ENCODE peak calls at places on chromosomes 6 and 20, in five cellular contexts. K, Y, C, L and S are unnamed samples.

GRCh38 chr6:62716719-62717118 is 430.7 kb upstream of the KHDRBS2 start:
- DNase-seq in K (no peak), L (no peak), C (no peak), Y (no peak), S (no peak)

GRCh38 chr6:34692280-34692679 is 4.3 kb downstream of the ILRUN start:
- DNase-seq in Y (no peak), L (no peak), C (no peak), K (no peak), S (no peak)

GRCh38 chr6:152308306-152308705 is 328.9 kb downstream of the SYNE1 start:
- DNase-seq in Y (no peak), C (no peak), L (no peak), K (no peak), S (no peak)

GRCh38 chr6:41204156-41204555 is 3.2 kb upstream of the TREML2 start:
- DNase-seq in K (no peak), L (no peak), Y (no peak), C (no peak), S (no peak)

GRCh38 chr6:16673011-16673797 is 88.1 kb downstream of the ATXN1 start:
- DNase-seq in L (no peak), Y (no peak), K (no peak), C (no peak), S (no peak)

GRCh38 chr6:101322921-101323320 is 70.6 kb upstream of the GRIK2 start:
- DNase-seq in C (no peak), K (no peak), Y (no peak), L (no peak), S (no peak)

GRCh38 chr6:10589429-10589727 is 68.2 kb downstream of the GCNT2 start:
- DNase-seq in L (no peak), C (no peak), Y (no peak), K (no peak), S (no peak)

GRCh38 chr6:44561832-44562496 is 174.5 kb downstream of the CDC5L start:
- DNase-seq in K (no peak), Y (no peak), C (no peak), L (no peak), S (peak; percentile 57)

GRCh38 chr6:44960898-44961297 is 367.2 kb upstream of the RUNX2 start:
- DNase-seq in L (no peak), C (peak; percentile 24), K (peak; percentile 58), Y (no peak), S (no peak)

GRCh38 chr20:57289401-57290177 is 23.1 kb upstream of the BMP7 start:
- DNase-seq in K (no peak), L (no peak), C (no peak), Y (no peak), S (no peak)

GRCh38 chr6:10721850-10722569 is 860 bp upstream of the TMEM14C start:
- DNase-seq in C (no peak), K (peak; percentile 27), L (no peak), Y (no peak), S (no peak)

GRCh38 chr6:32972353-32973143 is 4.2 kb downstream of the BRD2 start:
- DNase-seq in L (no peak), K (no peak), Y (no peak), C (peak; percentile 61), S (peak; percentile 33)

GRCh38 chr20:57442160-57442887 is 51.1 kb downstream of the RBM38 start:
- DNase-seq in C (no peak), Y (no peak), L (no peak), K (no peak), S (no peak)

GRCh38 chr20:45592574-45593189 is 13.6 kb upstream of the WFDC8 start:
- DNase-seq in C (peak; percentile 77), K (peak; percentile 57), Y (peak; percentile 5), L (peak; percentile 14), S (peak; percentile 71)

GRCh38 chr6:12325872-12326271 is 35.7 kb downstream of the EDN1 start:
- DNase-seq in L (no peak), K (no peak), Y (no peak), C (no peak), S (no peak)

GRCh38 chr20:1566701-1567100 is 9.2 kb upstream of the SIRPD start:
- DNase-seq in K (peak; percentile 90), C (no peak), L (no peak), Y (no peak), S (peak; percentile 0)

GRCh38 chr20:63531686-63532448 is 5.3 kb downstream of the PTK6 start:
- DNase-seq in K (no peak), L (no peak), Y (no peak), C (no peak), S (no peak)

GRCh38 chr20:1838479-1839279 is 56.5 kb upstream of the SIRPA start:
- DNase-seq in K (no peak), C (no peak), Y (no peak), L (peak; percentile 14), S (no peak)